ENCODE peak calls at places on chromosome 16, in four cellular contexts. D, I, J and R are unnamed samples.

GRCh38 chr16:27779719-27780161 is 229.8 kb downstream of the KATNIP start:
- DNase-seq in D (peak; percentile 75), I (no peak), J (peak; percentile 33), R (peak; percentile 69)

GRCh38 chr16:85870159-85870558 is 28.8 kb upstream of the IRF8 start:
- DNase-seq in D (peak; percentile 26), I (no peak), J (no peak), R (peak; percentile 61)

GRCh38 chr16:67833035-67833417 is 9.1 kb upstream of the THAP11 start:
- DNase-seq in D (peak; percentile 27), I (no peak), J (no peak), R (peak; percentile 15)

GRCh38 chr16:85421338-85422123 is 191.6 kb upstream of the GSE1 start:
- DNase-seq in D (no peak), I (no peak), J (no peak), R (no peak)

GRCh38 chr16:82627811-82628339 is 1.1 kb downstream of the CDH13 start:
- DNase-seq in D (peak; percentile 31), I (no peak), J (no peak), R (peak; percentile 77)

GRCh38 chr16:86033971-86034370 is 135.0 kb downstream of the IRF8 start:
- DNase-seq in D (no peak), I (no peak), J (no peak), R (no peak)

GRCh38 chr16:73329363-73330306 is 281.7 kb upstream of the ZFHX3 start:
- DNase-seq in D (peak; percentile 64), I (no peak), J (no peak), R (peak; percentile 22)

GRCh38 chr16:47611848-47612493 is 150.8 kb downstream of the PHKB start:
- DNase-seq in D (no peak), I (no peak), J (no peak), R (no peak)

GRCh38 chr16:74320707-74321106 is 24.1 kb downstream of the PSMD7 start:
- DNase-seq in D (no peak), I (no peak), J (no peak), R (no peak)

GRCh38 chr16:66886346-66886745 is 6.0 kb downstream of the PDP2 start:
- DNase-seq in D (no peak), I (no peak), J (no peak), R (no peak)

GRCh38 chr16:31480851-31481250 is 2.1 kb upstream of the SLC5A2 start:
- DNase-seq in D (no peak), I (no peak), J (no peak), R (peak; percentile 41)

GRCh38 chr16:57699481-57699880 is 4.9 kb downstream of the DRC7 start:
- DNase-seq in D (peak; percentile 21), I (no peak), J (no peak), R (no peak)

GRCh38 chr16:50884066-50884860 is 142.4 kb downstream of the CYLD start:
- DNase-seq in D (peak; percentile 37), I (peak; percentile 26), J (peak; percentile 14), R (no peak)

GRCh38 chr16:19808061-19808621 is 76.5 kb downstream of the GPRC5B start:
- DNase-seq in D (no peak), I (no peak), J (peak; percentile 84), R (peak; percentile 67)

GRCh38 chr16:75296606-75297005 is 45.2 kb upstream of the BCAR1 start:
- DNase-seq in D (no peak), I (no peak), J (no peak), R (no peak)

GRCh38 chr16:80932725-80933124 is 74.0 kb downstream of the CMC2 start:
- DNase-seq in D (no peak), I (no peak), J (peak; percentile 37), R (peak; percentile 54)

GRCh38 chr16:4915226-4915761 is 21.7 kb downstream of the PPL start:
- DNase-seq in D (no peak), I (no peak), J (no peak), R (no peak)

GRCh38 chr16:67709050-67709449 is 10.1 kb downstream of the GFOD2 start:
- DNase-seq in D (no peak), I (no peak), J (no peak), R (no peak)

GRCh38 chr16:80936410-80936809 is 70.3 kb downstream of the CMC2 start:
- DNase-seq in D (no peak), I (no peak), J (no peak), R (no peak)

GRCh38 chr16:67847064-67847861 is at the start of gene CENPT:
- DNase-seq in D (peak; percentile 89), I (no peak), J (peak; percentile 66), R (peak; percentile 65)

GRCh38 chr16:54163197-54163843 is 123.3 kb downstream of the IRX3 start:
- DNase-seq in D (no peak), I (no peak), J (no peak), R (no peak)

GRCh38 chr16:79278506-79278905 is 322.0 kb downstream of the MAF start:
- DNase-seq in D (no peak), I (peak; percentile 70), J (no peak), R (no peak)

GRCh38 chr16:69796285-69797118 is 34.4 kb downstream of the WWP2 start:
- DNase-seq in D (peak; percentile 60), I (peak; percentile 5), J (peak; percentile 80), R (peak; percentile 89)

GRCh38 chr16:9095998-9096397 is 4.6 kb downstream of the HAPSTR1 start:
- DNase-seq in D (no peak), I (no peak), J (no peak), R (no peak)

GRCh38 chr16:66274335-66275110 is 92.0 kb upstream of the CDH5 start:
- DNase-seq in D (no peak), I (no peak), J (peak; percentile 44), R (no peak)

GRCh38 chr16:74667215-74667765 is 613 bp upstream of the RFWD3 start:
- DNase-seq in D (peak; percentile 78), I (peak; percentile 21), J (peak; percentile 14), R (peak; percentile 59)

GRCh38 chr16:19130852-19131808 is 17.4 kb downstream of the ITPRIPL2 start:
- DNase-seq in D (peak; percentile 58), I (no peak), J (peak; percentile 63), R (peak; percentile 55)

GRCh38 chr16:67652578-67653130 is 7.4 kb downstream of the ACD start:
- DNase-seq in D (no peak), I (no peak), J (no peak), R (peak; percentile 67)